ENCODE peak calls at places on chromosomes 16 and 17, in ten cellular contexts. One of them, this sample, is unnamed.

GRCh38 chr17:43562679-43563146 is 16.6 kb upstream of the ETV4 start:
- DNase-seq in cardiac muscle cell: peak; percentile 48
- DNase-seq in astrocyte of the spinal cord: no peak
- DNase-seq in stomach: no peak
- DNase-seq in fibroblast of the aortic adventitia: peak; percentile 44
- DNase-seq in tibial nerve: no peak
- DNase-seq in omental fat pad: no peak
- DNase-seq in neural crest cell: no peak
- DNase-seq in transverse colon: no peak
- DNase-seq in A549: no peak
- DNase-seq in this sample: peak; percentile 22

GRCh38 chr17:64216385-64217248 is 46.4 kb downstream of the TEX2 start:
- DNase-seq in omental fat pad: no peak
- DNase-seq in cardiac muscle cell: no peak
- DNase-seq in A549: no peak
- DNase-seq in stomach: peak; percentile 53
- DNase-seq in transverse colon: peak; percentile 49
- DNase-seq in fibroblast of the aortic adventitia: peak; percentile 82
- DNase-seq in tibial nerve: no peak
- DNase-seq in neural crest cell: no peak
- DNase-seq in astrocyte of the spinal cord: peak; percentile 69
- DNase-seq in this sample: no peak

GRCh38 chr17:48259710-48260291 is 152.2 kb downstream of the SNX11 start:
- DNase-seq in transverse colon: no peak
- DNase-seq in tibial nerve: no peak
- DNase-seq in stomach: no peak
- DNase-seq in fibroblast of the aortic adventitia: peak; percentile 58
- DNase-seq in neural crest cell: no peak
- DNase-seq in astrocyte of the spinal cord: peak; percentile 72
- DNase-seq in cardiac muscle cell: peak; percentile 32
- DNase-seq in A549: peak; percentile 35
- DNase-seq in omental fat pad: no peak
- DNase-seq in this sample: no peak

GRCh38 chr17:55740515-55741352 is 10.1 kb upstream of the PCTP start:
- DNase-seq in tibial nerve: no peak
- DNase-seq in astrocyte of the spinal cord: no peak
- DNase-seq in A549: no peak
- DNase-seq in neural crest cell: no peak
- DNase-seq in transverse colon: no peak
- DNase-seq in cardiac muscle cell: no peak
- DNase-seq in stomach: no peak
- DNase-seq in omental fat pad: no peak
- DNase-seq in fibroblast of the aortic adventitia: no peak
- DNase-seq in this sample: no peak

GRCh38 chr17:60134396-60135159 is 15.2 kb upstream of the CA4 start:
- DNase-seq in astrocyte of the spinal cord: peak; percentile 36
- DNase-seq in fibroblast of the aortic adventitia: peak; percentile 59
- DNase-seq in omental fat pad: no peak
- DNase-seq in cardiac muscle cell: no peak
- DNase-seq in transverse colon: no peak
- DNase-seq in stomach: peak; percentile 19
- DNase-seq in tibial nerve: no peak
- DNase-seq in neural crest cell: no peak
- DNase-seq in A549: no peak
- DNase-seq in this sample: no peak

GRCh38 chr17:12619444-12620199 is 46.1 kb upstream of the MYOCD start:
- DNase-seq in stomach: no peak
- DNase-seq in omental fat pad: no peak
- DNase-seq in neural crest cell: no peak
- DNase-seq in transverse colon: no peak
- DNase-seq in fibroblast of the aortic adventitia: peak; percentile 5
- DNase-seq in astrocyte of the spinal cord: peak; percentile 58
- DNase-seq in A549: no peak
- DNase-seq in cardiac muscle cell: no peak
- DNase-seq in tibial nerve: no peak
- DNase-seq in this sample: no peak

GRCh38 chr16:70768205-70768580 is 32.8 kb downstream of the VAC14 start:
- DNase-seq in neural crest cell: no peak
- DNase-seq in tibial nerve: no peak
- DNase-seq in transverse colon: no peak
- DNase-seq in omental fat pad: no peak
- DNase-seq in astrocyte of the spinal cord: no peak
- DNase-seq in A549: no peak
- DNase-seq in fibroblast of the aortic adventitia: peak; percentile 24
- DNase-seq in cardiac muscle cell: no peak
- DNase-seq in stomach: no peak
- DNase-seq in this sample: no peak

GRCh38 chr17:58158181-58158580 is 8.6 kb upstream of the OR4D2 start:
- DNase-seq in omental fat pad: no peak
- DNase-seq in cardiac muscle cell: no peak
- DNase-seq in fibroblast of the aortic adventitia: no peak
- DNase-seq in A549: no peak
- DNase-seq in astrocyte of the spinal cord: no peak
- DNase-seq in stomach: no peak
- DNase-seq in transverse colon: no peak
- DNase-seq in tibial nerve: no peak
- DNase-seq in neural crest cell: no peak
- DNase-seq in this sample: no peak

GRCh38 chr16:89924298-89924924 is 1.3 kb downstream of the TUBB3 start:
- DNase-seq in neural crest cell: peak; percentile 64
- DNase-seq in astrocyte of the spinal cord: peak; percentile 42
- DNase-seq in tibial nerve: no peak
- DNase-seq in cardiac muscle cell: peak; percentile 68
- DNase-seq in fibroblast of the aortic adventitia: peak; percentile 48
- DNase-seq in omental fat pad: no peak
- DNase-seq in stomach: no peak
- DNase-seq in transverse colon: no peak
- DNase-seq in A549: no peak
- DNase-seq in this sample: peak; percentile 80

GRCh38 chr16:17366299-17366961 is 104.3 kb downstream of the XYLT1 start:
- DNase-seq in transverse colon: no peak
- DNase-seq in stomach: no peak
- DNase-seq in fibroblast of the aortic adventitia: no peak
- DNase-seq in A549: no peak
- DNase-seq in cardiac muscle cell: no peak
- DNase-seq in tibial nerve: no peak
- DNase-seq in neural crest cell: no peak
- DNase-seq in omental fat pad: no peak
- DNase-seq in astrocyte of the spinal cord: no peak
- DNase-seq in this sample: no peak

GRCh38 chr16:17368511-17368910 is 102.2 kb downstream of the XYLT1 start:
- DNase-seq in neural crest cell: no peak
- DNase-seq in astrocyte of the spinal cord: no peak
- DNase-seq in fibroblast of the aortic adventitia: peak; percentile 17
- DNase-seq in tibial nerve: no peak
- DNase-seq in A549: no peak
- DNase-seq in cardiac muscle cell: no peak
- DNase-seq in transverse colon: no peak
- DNase-seq in omental fat pad: no peak
- DNase-seq in stomach: no peak
- DNase-seq in this sample: no peak

GRCh38 chr16:17368951-17369350 is 101.8 kb downstream of the XYLT1 start:
- DNase-seq in A549: no peak
- DNase-seq in cardiac muscle cell: no peak
- DNase-seq in transverse colon: no peak
- DNase-seq in fibroblast of the aortic adventitia: no peak
- DNase-seq in tibial nerve: no peak
- DNase-seq in stomach: no peak
- DNase-seq in astrocyte of the spinal cord: no peak
- DNase-seq in neural crest cell: no peak
- DNase-seq in omental fat pad: no peak
- DNase-seq in this sample: no peak

GRCh38 chr16:17367034-17367433 is 103.7 kb downstream of the XYLT1 start:
- DNase-seq in neural crest cell: no peak
- DNase-seq in A549: no peak
- DNase-seq in tibial nerve: no peak
- DNase-seq in omental fat pad: no peak
- DNase-seq in astrocyte of the spinal cord: no peak
- DNase-seq in fibroblast of the aortic adventitia: no peak
- DNase-seq in stomach: no peak
- DNase-seq in transverse colon: no peak
- DNase-seq in cardiac muscle cell: no peak
- DNase-seq in this sample: no peak

DNA sequence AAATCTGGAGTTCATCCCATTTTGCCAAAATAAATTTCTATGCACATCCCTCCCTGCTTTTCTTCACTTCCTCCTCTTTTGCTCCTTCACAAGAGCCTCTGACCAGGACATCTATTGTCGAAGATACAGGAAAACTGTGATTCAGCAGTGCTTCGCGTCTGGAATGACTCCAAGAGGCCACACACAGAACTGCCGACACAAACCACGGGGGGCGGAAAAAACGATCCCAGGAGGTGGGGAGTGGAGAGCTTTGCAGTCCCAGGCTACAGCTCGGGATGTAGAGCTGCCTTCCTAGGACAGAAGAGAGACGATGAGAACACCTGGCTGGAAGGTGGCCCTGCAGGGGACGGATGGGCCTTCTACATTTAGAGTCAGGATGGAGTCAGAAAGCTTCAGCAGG is 102.8 kb downstream of the XYLT1 start:
- DNase-seq in omental fat pad: no peak
- DNase-seq in fibroblast of the aortic adventitia: no peak
- DNase-seq in transverse colon: peak; percentile 41
- DNase-seq in astrocyte of the spinal cord: peak; percentile 85
- DNase-seq in cardiac muscle cell: peak; percentile 36
- DNase-seq in tibial nerve: no peak
- DNase-seq in A549: peak; percentile 21
- DNase-seq in stomach: no peak
- DNase-seq in neural crest cell: peak; percentile 45
- DNase-seq in this sample: peak; percentile 33
- TF ChIP-seq CTCF in omental fat pad: no peak
- TF ChIP-seq CTCF in fibroblast of the aortic adventitia: no peak
- TF ChIP-seq CTCF in transverse colon: no peak
- TF ChIP-seq CTCF in astrocyte of the spinal cord: peak; percentile 22
- TF ChIP-seq CTCF in cardiac muscle cell: peak; percentile 28
- TF ChIP-seq CTCF in tibial nerve: no peak
- TF ChIP-seq CTCF in A549: no peak
- TF ChIP-seq CTCF in stomach: no peak
- TF ChIP-seq CTCF in neural crest cell: no peak
- TF ChIP-seq CTCF in this sample: no peak

GRCh38 chr17:39703913-39704312 is 4.0 kb downstream of the ERBB2 start:
- DNase-seq in A549: no peak
- DNase-seq in cardiac muscle cell: no peak
- DNase-seq in omental fat pad: no peak
- DNase-seq in astrocyte of the spinal cord: no peak
- DNase-seq in fibroblast of the aortic adventitia: no peak
- DNase-seq in neural crest cell: no peak
- DNase-seq in tibial nerve: no peak
- DNase-seq in transverse colon: no peak
- DNase-seq in stomach: no peak
- DNase-seq in this sample: no peak

GRCh38 chr17:39705786-39706348 is 6.0 kb downstream of the ERBB2 start:
- DNase-seq in fibroblast of the aortic adventitia: no peak
- DNase-seq in tibial nerve: no peak
- DNase-seq in omental fat pad: no peak
- DNase-seq in stomach: peak; percentile 87
- DNase-seq in astrocyte of the spinal cord: no peak
- DNase-seq in cardiac muscle cell: no peak
- DNase-seq in A549: no peak
- DNase-seq in transverse colon: peak; percentile 78
- DNase-seq in neural crest cell: no peak
- DNase-seq in this sample: no peak

GRCh38 chr17:39702901-39703893 is 3.3 kb downstream of the ERBB2 start:
- DNase-seq in tibial nerve: no peak
- DNase-seq in omental fat pad: no peak
- DNase-seq in neural crest cell: no peak
- DNase-seq in cardiac muscle cell: peak; percentile 72
- DNase-seq in transverse colon: no peak
- DNase-seq in fibroblast of the aortic adventitia: peak; percentile 41
- DNase-seq in A549: peak; percentile 59
- DNase-seq in astrocyte of the spinal cord: no peak
- DNase-seq in stomach: no peak
- DNase-seq in this sample: no peak

GRCh38 chr17:39706383-39706782 is 6.5 kb downstream of the ERBB2 start:
- DNase-seq in fibroblast of the aortic adventitia: no peak
- DNase-seq in cardiac muscle cell: no peak
- DNase-seq in stomach: no peak
- DNase-seq in astrocyte of the spinal cord: no peak
- DNase-seq in tibial nerve: no peak
- DNase-seq in A549: no peak
- DNase-seq in transverse colon: no peak
- DNase-seq in neural crest cell: no peak
- DNase-seq in omental fat pad: no peak
- DNase-seq in this sample: no peak

DNA sequence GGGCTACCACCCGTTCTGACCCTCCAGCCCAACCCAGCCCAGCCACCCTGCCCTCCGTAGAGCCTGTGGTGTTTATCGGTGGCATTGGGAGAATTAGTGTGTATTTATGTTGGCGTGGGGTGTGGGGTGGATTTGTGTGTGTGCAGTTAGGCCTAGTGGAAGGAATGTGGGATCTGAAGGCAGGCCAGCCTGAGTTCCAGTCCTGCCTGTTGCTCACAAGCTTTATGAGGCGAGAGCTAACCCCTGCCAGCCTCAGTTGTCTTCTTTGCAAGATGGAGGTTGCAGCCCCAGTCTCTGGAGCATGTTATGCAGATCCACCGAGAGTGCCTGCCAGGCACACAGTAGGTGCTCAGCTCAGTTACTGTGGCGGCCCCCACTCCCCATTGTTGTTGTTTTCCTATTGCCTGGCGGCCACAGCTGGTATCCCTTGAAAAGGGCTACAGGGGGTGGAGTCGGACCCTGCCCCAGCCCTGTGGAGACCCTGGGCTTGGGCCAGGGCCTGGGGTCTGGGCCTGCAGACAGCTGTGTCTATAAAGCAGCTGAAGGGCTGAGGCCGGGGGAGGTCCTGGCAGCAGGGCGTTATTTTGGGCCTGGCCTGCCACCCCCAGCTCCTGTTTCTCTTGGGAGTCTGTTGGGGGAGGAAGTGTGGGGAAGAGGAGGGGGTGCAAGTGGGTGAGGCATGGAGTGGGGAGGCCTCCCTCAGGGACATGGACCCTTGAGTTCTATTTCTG is 5.1 kb downstream of the ERBB2 start:
- DNase-seq in cardiac muscle cell: peak; percentile 61
- DNase-seq in astrocyte of the spinal cord: peak; percentile 29
- DNase-seq in tibial nerve: no peak
- DNase-seq in omental fat pad: no peak
- DNase-seq in stomach: peak; percentile 77
- DNase-seq in neural crest cell: no peak
- DNase-seq in transverse colon: no peak
- DNase-seq in fibroblast of the aortic adventitia: peak; percentile 64
- DNase-seq in A549: peak; percentile 38
- DNase-seq in this sample: no peak
- TF ChIP-seq CTCF in cardiac muscle cell: peak; percentile 24
- TF ChIP-seq CTCF in astrocyte of the spinal cord: peak; percentile 33
- TF ChIP-seq CTCF in tibial nerve: no peak
- TF ChIP-seq CTCF in omental fat pad: no peak
- TF ChIP-seq CTCF in stomach: no peak
- TF ChIP-seq CTCF in neural crest cell: peak; percentile 48
- TF ChIP-seq CTCF in transverse colon: peak; percentile 60
- TF ChIP-seq CTCF in fibroblast of the aortic adventitia: peak; percentile 52
- TF ChIP-seq CTCF in A549: no peak
- TF ChIP-seq CTCF in this sample: no peak

GRCh38 chr17:21095735-21096134 is 31.0 kb upstream of the DHRS7B start:
- DNase-seq in fibroblast of the aortic adventitia: no peak
- DNase-seq in cardiac muscle cell: no peak
- DNase-seq in tibial nerve: no peak
- DNase-seq in stomach: no peak
- DNase-seq in omental fat pad: no peak
- DNase-seq in neural crest cell: no peak
- DNase-seq in astrocyte of the spinal cord: no peak
- DNase-seq in transverse colon: no peak
- DNase-seq in A549: no peak
- DNase-seq in this sample: no peak
- TF ChIP-seq CTCF in fibroblast of the aortic adventitia: no peak
- TF ChIP-seq CTCF in cardiac muscle cell: no peak
- TF ChIP-seq CTCF in tibial nerve: no peak
- TF ChIP-seq CTCF in stomach: no peak
- TF ChIP-seq CTCF in omental fat pad: no peak
- TF ChIP-seq CTCF in neural crest cell: no peak
- TF ChIP-seq CTCF in astrocyte of the spinal cord: no peak
- TF ChIP-seq CTCF in transverse colon: no peak
- TF ChIP-seq CTCF in A549: no peak
- TF ChIP-seq CTCF in this sample: no peak

GRCh38 chr17:8572767-8573166 is 57.8 kb downstream of the MYH10 start:
- DNase-seq in stomach: no peak
- DNase-seq in omental fat pad: no peak
- DNase-seq in transverse colon: no peak
- DNase-seq in cardiac muscle cell: no peak
- DNase-seq in astrocyte of the spinal cord: no peak
- DNase-seq in neural crest cell: no peak
- DNase-seq in tibial nerve: no peak
- DNase-seq in A549: no peak
- DNase-seq in fibroblast of the aortic adventitia: peak; percentile 35
- DNase-seq in this sample: no peak
- TF ChIP-seq CTCF in stomach: no peak
- TF ChIP-seq CTCF in omental fat pad: no peak
- TF ChIP-seq CTCF in transverse colon: no peak
- TF ChIP-seq CTCF in cardiac muscle cell: peak; percentile 31
- TF ChIP-seq CTCF in astrocyte of the spinal cord: peak; percentile 7
- TF ChIP-seq CTCF in neural crest cell: peak; percentile 44
- TF ChIP-seq CTCF in tibial nerve: no peak
- TF ChIP-seq CTCF in A549: peak; percentile 22
- TF ChIP-seq CTCF in fibroblast of the aortic adventitia: peak; percentile 20
- TF ChIP-seq CTCF in this sample: no peak